ENCODE peak calls at places on chromosomes 11 and 22, in ten cellular contexts. One of them, this sample, is unnamed.

GRCh38 chr11:107591446-107592236 is 694 bp downstream of the ELMOD1 start:
- DNase-seq in mesendoderm: peak; percentile 44
- DNase-seq in PC-3: peak; percentile 29
- DNase-seq in IMR-90: no peak
- DNase-seq in kidney: peak; percentile 75
- DNase-seq in fibroblast of lung: no peak
- DNase-seq in H1: no peak
- DNase-seq in DND-41: no peak
- DNase-seq in HCT116: no peak
- DNase-seq in MM.1S: peak; percentile 11
- DNase-seq in this sample: peak; percentile 79

GRCh38 chr11:124830749-124831148 is 30.5 kb upstream of the MSANTD2 start:
- DNase-seq in mesendoderm: no peak
- DNase-seq in PC-3: no peak
- DNase-seq in IMR-90: no peak
- DNase-seq in kidney: no peak
- DNase-seq in fibroblast of lung: no peak
- DNase-seq in H1: no peak
- DNase-seq in DND-41: no peak
- DNase-seq in HCT116: no peak
- DNase-seq in MM.1S: no peak
- DNase-seq in this sample: no peak

GRCh38 chr11:2259897-2260451 is 10.4 kb downstream of the ASCL2 start:
- DNase-seq in mesendoderm: no peak
- DNase-seq in PC-3: no peak
- DNase-seq in IMR-90: no peak
- DNase-seq in kidney: no peak
- DNase-seq in fibroblast of lung: no peak
- DNase-seq in H1: no peak
- DNase-seq in DND-41: no peak
- DNase-seq in HCT116: no peak
- DNase-seq in MM.1S: no peak
- DNase-seq in this sample: peak; percentile 36

GRCh38 chr11:12206529-12206928 is 96.1 kb downstream of the MICAL2 start:
- DNase-seq in mesendoderm: no peak
- DNase-seq in PC-3: no peak
- DNase-seq in IMR-90: peak; percentile 42
- DNase-seq in kidney: no peak
- DNase-seq in fibroblast of lung: no peak
- DNase-seq in H1: no peak
- DNase-seq in DND-41: no peak
- DNase-seq in HCT116: no peak
- DNase-seq in MM.1S: no peak
- DNase-seq in this sample: no peak

GRCh38 chr11:44607987-44608386 is 42.5 kb downstream of the CD82 start:
- DNase-seq in mesendoderm: no peak
- DNase-seq in PC-3: no peak
- DNase-seq in IMR-90: peak; percentile 80
- DNase-seq in kidney: no peak
- DNase-seq in fibroblast of lung: peak; percentile 79
- DNase-seq in H1: no peak
- DNase-seq in DND-41: no peak
- DNase-seq in HCT116: no peak
- DNase-seq in MM.1S: no peak
- DNase-seq in this sample: no peak

GRCh38 chr22:36577019-36577418 is 48.1 kb upstream of the EIF3D start:
- DNase-seq in mesendoderm: no peak
- DNase-seq in PC-3: peak; percentile 90
- DNase-seq in IMR-90: peak; percentile 91
- DNase-seq in kidney: no peak
- DNase-seq in fibroblast of lung: peak; percentile 22
- DNase-seq in H1: no peak
- DNase-seq in DND-41: no peak
- DNase-seq in HCT116: peak; percentile 7
- DNase-seq in MM.1S: no peak
- DNase-seq in this sample: peak; percentile 29

GRCh38 chr11:15418887-15419286 is 304.2 kb downstream of the INSC start:
- DNase-seq in mesendoderm: no peak
- DNase-seq in PC-3: no peak
- DNase-seq in IMR-90: no peak
- DNase-seq in kidney: no peak
- DNase-seq in fibroblast of lung: peak; percentile 13
- DNase-seq in H1: no peak
- DNase-seq in DND-41: no peak
- DNase-seq in HCT116: no peak
- DNase-seq in MM.1S: no peak
- DNase-seq in this sample: no peak

GRCh38 chr11:79388201-79388600 is 52.6 kb downstream of the TENM4 start:
- DNase-seq in mesendoderm: no peak
- DNase-seq in PC-3: no peak
- DNase-seq in IMR-90: no peak
- DNase-seq in kidney: no peak
- DNase-seq in fibroblast of lung: no peak
- DNase-seq in H1: no peak
- DNase-seq in DND-41: no peak
- DNase-seq in HCT116: no peak
- DNase-seq in MM.1S: no peak
- DNase-seq in this sample: no peak

GRCh38 chr11:66314561-66315497 is 2.0 kb downstream of the CD248 start:
- DNase-seq in mesendoderm: no peak
- DNase-seq in PC-3: no peak
- DNase-seq in IMR-90: no peak
- DNase-seq in kidney: peak; percentile 73
- DNase-seq in fibroblast of lung: no peak
- DNase-seq in H1: no peak
- DNase-seq in DND-41: no peak
- DNase-seq in HCT116: no peak
- DNase-seq in MM.1S: no peak
- DNase-seq in this sample: no peak
- H3K4me1 ChIP-seq in mesendoderm: peaks cover 16% of the 10 kb centered on the region
- H3K4me1 ChIP-seq in PC-3: peaks cover 5% of the 10 kb centered on the region
- H3K4me1 ChIP-seq in IMR-90: peaks cover 32% of the 10 kb centered on the region
- H3K4me1 ChIP-seq in kidney: no peaks in the 10 kb centered on the region
- H3K4me1 ChIP-seq in fibroblast of lung: peaks cover 19% of the 10 kb centered on the region
- H3K4me1 ChIP-seq in H1: peaks cover 33% of the 10 kb centered on the region
- H3K4me1 ChIP-seq in DND-41: peaks cover 58% of the 10 kb centered on the region
- H3K4me1 ChIP-seq in HCT116: peaks cover 36% of the 10 kb centered on the region
- H3K4me1 ChIP-seq in MM.1S: no peaks in the 10 kb centered on the region
- H3K4me1 ChIP-seq in this sample: peaks cover 3% of the 10 kb centered on the region

GRCh38 chr11:118635237-118635591 is 27.8 kb downstream of the PHLDB1 start:
- DNase-seq in mesendoderm: no peak
- DNase-seq in PC-3: no peak
- DNase-seq in IMR-90: no peak
- DNase-seq in kidney: peak; percentile 72
- DNase-seq in fibroblast of lung: no peak
- DNase-seq in H1: no peak
- DNase-seq in DND-41: no peak
- DNase-seq in HCT116: no peak
- DNase-seq in MM.1S: no peak
- DNase-seq in this sample: no peak

GRCh38 chr11:118632577-118633318 is 25.3 kb downstream of the PHLDB1 start:
- DNase-seq in mesendoderm: no peak
- DNase-seq in PC-3: no peak
- DNase-seq in IMR-90: no peak
- DNase-seq in kidney: no peak
- DNase-seq in fibroblast of lung: no peak
- DNase-seq in H1: no peak
- DNase-seq in DND-41: no peak
- DNase-seq in HCT116: no peak
- DNase-seq in MM.1S: no peak
- DNase-seq in this sample: no peak

GRCh38 chr11:118634435-118635236 is 27.2 kb downstream of the PHLDB1 start:
- DNase-seq in mesendoderm: peak; percentile 93
- DNase-seq in PC-3: peak; percentile 86
- DNase-seq in IMR-90: peak; percentile 55
- DNase-seq in kidney: peak; percentile 92
- DNase-seq in fibroblast of lung: peak; percentile 78
- DNase-seq in H1: peak; percentile 80
- DNase-seq in DND-41: no peak
- DNase-seq in HCT116: no peak
- DNase-seq in MM.1S: peak; percentile 63
- DNase-seq in this sample: peak; percentile 96

GRCh38 chr11:118633319-118633690 is 25.9 kb downstream of the PHLDB1 start:
- DNase-seq in mesendoderm: no peak
- DNase-seq in PC-3: no peak
- DNase-seq in IMR-90: no peak
- DNase-seq in kidney: no peak
- DNase-seq in fibroblast of lung: no peak
- DNase-seq in H1: no peak
- DNase-seq in DND-41: no peak
- DNase-seq in HCT116: no peak
- DNase-seq in MM.1S: no peak
- DNase-seq in this sample: no peak

DNA sequence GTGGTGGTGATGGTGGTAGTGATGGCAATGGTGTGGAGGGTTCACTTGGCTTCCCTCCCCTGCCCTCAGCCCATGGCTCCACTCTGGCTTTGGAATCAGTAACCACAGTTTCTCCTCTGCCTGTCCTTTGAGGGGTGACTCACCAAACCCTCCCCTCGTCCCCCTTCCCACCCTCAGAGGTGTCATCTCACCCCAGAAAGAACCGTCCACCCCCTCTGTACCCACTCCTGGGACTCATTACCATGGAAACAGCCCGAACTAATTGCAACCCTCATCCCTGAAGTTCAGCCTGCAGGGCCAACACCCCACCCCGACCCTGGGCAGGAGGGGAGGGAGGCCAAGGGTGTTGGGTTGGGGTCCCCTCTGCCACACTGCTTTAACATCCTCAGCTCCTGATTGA is 26.6 kb downstream of the PHLDB1 start:
- DNase-seq in mesendoderm: no peak
- DNase-seq in PC-3: no peak
- DNase-seq in IMR-90: peak; percentile 44
- DNase-seq in kidney: peak; percentile 57
- DNase-seq in fibroblast of lung: peak; percentile 43
- DNase-seq in H1: no peak
- DNase-seq in DND-41: no peak
- DNase-seq in HCT116: no peak
- DNase-seq in MM.1S: no peak
- DNase-seq in this sample: no peak
- H3K9ac ChIP-seq in mesendoderm: peak overlapping the region; percentile 5
- H3K9ac ChIP-seq in PC-3: no peak overlapping the region
- H3K9ac ChIP-seq in IMR-90: no peak overlapping the region
- H3K9ac ChIP-seq in kidney: no peak overlapping the region
- H3K9ac ChIP-seq in fibroblast of lung: peak overlapping the region; percentile 27
- H3K9ac ChIP-seq in H1: peak overlapping the region; percentile 66
- H3K9ac ChIP-seq in DND-41: no peak overlapping the region
- H3K9ac ChIP-seq in HCT116: peak overlapping the region; percentile 54
- H3K9ac ChIP-seq in MM.1S: no peak overlapping the region
- H3K9ac ChIP-seq in this sample: no peak overlapping the region

GRCh38 chr22:42769238-42769573 is 48.5 kb upstream of the A4GALT start:
- DNase-seq in mesendoderm: no peak
- DNase-seq in PC-3: no peak
- DNase-seq in IMR-90: no peak
- DNase-seq in kidney: no peak
- DNase-seq in fibroblast of lung: no peak
- DNase-seq in H1: no peak
- DNase-seq in DND-41: no peak
- DNase-seq in HCT116: no peak
- DNase-seq in MM.1S: no peak
- DNase-seq in this sample: no peak

GRCh38 chr22:42763965-42764480 is 43.4 kb upstream of the A4GALT start:
- DNase-seq in mesendoderm: no peak
- DNase-seq in PC-3: no peak
- DNase-seq in IMR-90: no peak
- DNase-seq in kidney: no peak
- DNase-seq in fibroblast of lung: no peak
- DNase-seq in H1: no peak
- DNase-seq in DND-41: no peak
- DNase-seq in HCT116: no peak
- DNase-seq in MM.1S: no peak
- DNase-seq in this sample: no peak

GRCh38 chr22:42764895-42765363 is 44.3 kb upstream of the A4GALT start:
- DNase-seq in mesendoderm: no peak
- DNase-seq in PC-3: no peak
- DNase-seq in IMR-90: no peak
- DNase-seq in kidney: no peak
- DNase-seq in fibroblast of lung: no peak
- DNase-seq in H1: no peak
- DNase-seq in DND-41: no peak
- DNase-seq in HCT116: no peak
- DNase-seq in MM.1S: no peak
- DNase-seq in this sample: no peak

GRCh38 chr22:42768385-42769035 is 47.8 kb upstream of the A4GALT start:
- DNase-seq in mesendoderm: no peak
- DNase-seq in PC-3: no peak
- DNase-seq in IMR-90: no peak
- DNase-seq in kidney: no peak
- DNase-seq in fibroblast of lung: no peak
- DNase-seq in H1: no peak
- DNase-seq in DND-41: no peak
- DNase-seq in HCT116: no peak
- DNase-seq in MM.1S: no peak
- DNase-seq in this sample: no peak

GRCh38 chr22:42766860-42767259 is 46.2 kb upstream of the A4GALT start:
- DNase-seq in mesendoderm: no peak
- DNase-seq in PC-3: no peak
- DNase-seq in IMR-90: no peak
- DNase-seq in kidney: no peak
- DNase-seq in fibroblast of lung: no peak
- DNase-seq in H1: no peak
- DNase-seq in DND-41: no peak
- DNase-seq in HCT116: no peak
- DNase-seq in MM.1S: no peak
- DNase-seq in this sample: no peak
- H3K4me1 ChIP-seq in mesendoderm: no peaks in the 10 kb centered on the region
- H3K4me1 ChIP-seq in PC-3: no peaks in the 10 kb centered on the region
- H3K4me1 ChIP-seq in IMR-90: peaks cover 21% of the 10 kb centered on the region
- H3K4me1 ChIP-seq in kidney: no peaks in the 10 kb centered on the region
- H3K4me1 ChIP-seq in fibroblast of lung: peaks cover 12% of the 10 kb centered on the region
- H3K4me1 ChIP-seq in H1: no peaks in the 10 kb centered on the region
- H3K4me1 ChIP-seq in DND-41: no peaks in the 10 kb centered on the region
- H3K4me1 ChIP-seq in HCT116: peaks cover 13% of the 10 kb centered on the region
- H3K4me1 ChIP-seq in MM.1S: no peaks in the 10 kb centered on the region
- H3K4me1 ChIP-seq in this sample: no peaks in the 10 kb centered on the region

DNA sequence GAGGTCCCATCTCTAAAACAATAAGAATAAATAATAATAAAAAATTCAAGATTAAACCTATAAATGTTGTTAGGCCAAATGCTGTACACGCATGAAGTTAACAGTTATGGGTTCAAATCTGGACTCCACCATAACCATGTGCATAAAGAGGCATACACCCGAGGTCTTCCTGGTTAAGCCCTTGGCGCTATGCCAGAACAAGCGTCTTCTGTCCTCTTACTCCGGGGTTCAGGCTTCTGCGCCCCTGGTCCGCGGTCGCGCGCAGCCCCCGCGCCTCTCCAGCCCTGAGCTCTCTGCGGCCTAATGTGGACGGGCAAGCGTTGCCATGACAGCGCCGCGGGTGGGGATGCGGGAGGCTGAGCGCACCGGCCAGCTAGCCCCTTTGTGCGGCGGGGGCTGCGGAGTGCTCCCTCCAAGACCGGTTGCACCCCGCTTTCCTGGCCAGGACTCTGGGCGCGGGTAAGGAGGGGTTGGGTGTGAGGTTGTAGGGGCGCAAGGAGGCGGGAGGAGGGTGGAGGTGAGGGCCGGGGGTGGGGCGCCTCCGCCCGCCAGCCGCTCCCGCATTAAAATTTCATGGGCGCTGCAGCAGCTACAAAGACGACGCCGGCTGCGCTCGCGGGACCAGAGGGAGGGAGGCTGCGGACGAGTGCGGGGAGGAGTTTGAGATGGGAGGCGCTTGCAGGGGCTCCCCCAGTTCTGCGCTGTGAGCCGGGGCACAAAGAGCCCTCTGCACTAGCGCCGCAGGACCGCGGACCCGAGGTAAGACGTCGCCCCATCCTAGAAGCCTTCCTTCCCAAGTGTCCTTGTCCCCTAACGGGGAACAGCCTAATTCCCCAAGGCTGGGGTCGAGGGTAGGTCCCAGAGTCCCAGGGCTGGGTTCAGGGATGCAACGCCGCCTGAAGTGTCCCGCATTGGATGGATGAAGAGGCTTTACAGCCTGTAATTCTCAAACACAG is at the start of gene MIAT:
- DNase-seq in mesendoderm: peak; percentile 68
- DNase-seq in PC-3: no peak
- DNase-seq in IMR-90: peak; percentile 24
- DNase-seq in kidney: no peak
- DNase-seq in fibroblast of lung: no peak
- DNase-seq in H1: no peak
- DNase-seq in DND-41: peak; percentile 39
- DNase-seq in HCT116: no peak
- DNase-seq in MM.1S: peak; percentile 79
- DNase-seq in this sample: peak; percentile 85
- H3K9ac ChIP-seq in mesendoderm: peak within 1 kb of the TSS; percentile 78
- H3K9ac ChIP-seq in PC-3: no peak within 1 kb of the TSS
- H3K9ac ChIP-seq in IMR-90: no peak within 1 kb of the TSS
- H3K9ac ChIP-seq in kidney: no peak within 1 kb of the TSS
- H3K9ac ChIP-seq in fibroblast of lung: peak within 1 kb of the TSS; percentile 8
- H3K9ac ChIP-seq in H1: peak within 1 kb of the TSS; percentile 77
- H3K9ac ChIP-seq in DND-41: peak within 1 kb of the TSS; percentile 52
- H3K9ac ChIP-seq in HCT116: peak within 1 kb of the TSS; percentile 46
- H3K9ac ChIP-seq in MM.1S: peak within 1 kb of the TSS; percentile 72
- H3K9ac ChIP-seq in this sample: no peak within 1 kb of the TSS